ENCODE peak calls at places on chromosomes 6 and 20, in six cellular contexts. One of them, this sample, is unnamed.

GRCh38 chr6:127851197-127851596 is 49.7 kb downstream of the THEMIS start:
- DNase-seq in natural killer cell: no peak
- DNase-seq in stimulated activated naive CD4-positive, alpha-beta T cell: no peak
- DNase-seq in GDM1: no peak
- DNase-seq in tibial nerve: no peak
- DNase-seq in NCI-H82: no peak
- DNase-seq in this sample: no peak

GRCh38 chr6:19410477-19410876 is 426.7 kb upstream of the ID4 start:
- DNase-seq in tibial nerve: no peak
- DNase-seq in stimulated activated naive CD4-positive, alpha-beta T cell: no peak
- DNase-seq in natural killer cell: no peak
- DNase-seq in NCI-H82: no peak
- DNase-seq in GDM1: no peak
- DNase-seq in this sample: no peak

GRCh38 chr6:1336246-1336843 is 24.4 kb downstream of the FOXQ1 start:
- DNase-seq in tibial nerve: no peak
- DNase-seq in stimulated activated naive CD4-positive, alpha-beta T cell: no peak
- DNase-seq in natural killer cell: no peak
- DNase-seq in GDM1: no peak
- DNase-seq in NCI-H82: peak; percentile 26
- DNase-seq in this sample: no peak

GRCh38 chr6:19159087-19159486 is 678.1 kb upstream of the ID4 start:
- DNase-seq in tibial nerve: no peak
- DNase-seq in GDM1: no peak
- DNase-seq in NCI-H82: no peak
- DNase-seq in natural killer cell: no peak
- DNase-seq in stimulated activated naive CD4-positive, alpha-beta T cell: no peak
- DNase-seq in this sample: no peak

GRCh38 chr20:10218536-10219451 is at the start of gene SNAP25:
- DNase-seq in natural killer cell: peak; percentile 20
- DNase-seq in NCI-H82: peak; percentile 97
- DNase-seq in tibial nerve: no peak
- DNase-seq in stimulated activated naive CD4-positive, alpha-beta T cell: no peak
- DNase-seq in GDM1: no peak
- DNase-seq in this sample: peak; percentile 33

GRCh38 chr20:15867017-15867416 is 706.2 kb downstream of the KIF16B start:
- DNase-seq in tibial nerve: no peak
- DNase-seq in natural killer cell: no peak
- DNase-seq in NCI-H82: peak; percentile 83
- DNase-seq in stimulated activated naive CD4-positive, alpha-beta T cell: no peak
- DNase-seq in GDM1: no peak
- DNase-seq in this sample: no peak

GRCh38 chr6:6407061-6407723 is 86.7 kb upstream of the F13A1 start:
- DNase-seq in GDM1: peak; percentile 26
- DNase-seq in NCI-H82: no peak
- DNase-seq in tibial nerve: no peak
- DNase-seq in natural killer cell: no peak
- DNase-seq in stimulated activated naive CD4-positive, alpha-beta T cell: no peak
- DNase-seq in this sample: no peak

GRCh38 chr20:13610205-13610604 is 28.5 kb downstream of the TASP1 start:
- DNase-seq in GDM1: no peak
- DNase-seq in stimulated activated naive CD4-positive, alpha-beta T cell: no peak
- DNase-seq in natural killer cell: no peak
- DNase-seq in tibial nerve: no peak
- DNase-seq in NCI-H82: peak; percentile 20
- DNase-seq in this sample: no peak

GRCh38 chr6:167907837-167908681 is 81.3 kb downstream of the AFDN start:
- DNase-seq in natural killer cell: no peak
- DNase-seq in NCI-H82: peak; percentile 25
- DNase-seq in GDM1: no peak
- DNase-seq in stimulated activated naive CD4-positive, alpha-beta T cell: no peak
- DNase-seq in tibial nerve: no peak
- DNase-seq in this sample: no peak

GRCh38 chr6:105883966-105884365 is 202.2 kb upstream of the PRDM1 start:
- DNase-seq in natural killer cell: no peak
- DNase-seq in stimulated activated naive CD4-positive, alpha-beta T cell: no peak
- DNase-seq in NCI-H82: no peak
- DNase-seq in GDM1: no peak
- DNase-seq in tibial nerve: no peak
- DNase-seq in this sample: no peak

GRCh38 chr6:159983641-159984080 is 14.8 kb downstream of the IGF2R start:
- DNase-seq in natural killer cell: no peak
- DNase-seq in tibial nerve: no peak
- DNase-seq in stimulated activated naive CD4-positive, alpha-beta T cell: no peak
- DNase-seq in NCI-H82: no peak
- DNase-seq in GDM1: no peak
- DNase-seq in this sample: no peak

GRCh38 chr6:35919085-35919826 is 1.6 kb downstream of the SRPK1 start:
- DNase-seq in natural killer cell: no peak
- DNase-seq in GDM1: no peak
- DNase-seq in NCI-H82: peak; percentile 46
- DNase-seq in stimulated activated naive CD4-positive, alpha-beta T cell: no peak
- DNase-seq in tibial nerve: no peak
- DNase-seq in this sample: no peak

GRCh38 chr6:5782783-5783567 is 223.8 kb downstream of the NRN1 start:
- DNase-seq in stimulated activated naive CD4-positive, alpha-beta T cell: no peak
- DNase-seq in NCI-H82: peak; percentile 67
- DNase-seq in tibial nerve: no peak
- DNase-seq in GDM1: no peak
- DNase-seq in natural killer cell: no peak
- DNase-seq in this sample: no peak

GRCh38 chr6:56593801-56594318 is 48.8 kb downstream of the DST start:
- DNase-seq in tibial nerve: no peak
- DNase-seq in GDM1: no peak
- DNase-seq in NCI-H82: no peak
- DNase-seq in natural killer cell: no peak
- DNase-seq in stimulated activated naive CD4-positive, alpha-beta T cell: no peak
- DNase-seq in this sample: no peak

GRCh38 chr20:14824996-14825395 is 487.6 kb upstream of the FLRT3 start:
- DNase-seq in tibial nerve: no peak
- DNase-seq in stimulated activated naive CD4-positive, alpha-beta T cell: no peak
- DNase-seq in natural killer cell: no peak
- DNase-seq in GDM1: no peak
- DNase-seq in NCI-H82: no peak
- DNase-seq in this sample: no peak

GRCh38 chr20:60365063-60365640 is 406.9 kb downstream of the CDH26 start:
- DNase-seq in stimulated activated naive CD4-positive, alpha-beta T cell: no peak
- DNase-seq in GDM1: no peak
- DNase-seq in NCI-H82: peak; percentile 20
- DNase-seq in natural killer cell: no peak
- DNase-seq in tibial nerve: no peak
- DNase-seq in this sample: no peak

GRCh38 chr6:164130151-164130550 is 715.6 kb downstream of the QKI start:
- DNase-seq in stimulated activated naive CD4-positive, alpha-beta T cell: no peak
- DNase-seq in natural killer cell: no peak
- DNase-seq in NCI-H82: no peak
- DNase-seq in GDM1: no peak
- DNase-seq in tibial nerve: no peak
- DNase-seq in this sample: no peak

GRCh38 chr6:158019416-158019815 is 37.8 kb downstream of the SYNJ2 start:
- DNase-seq in NCI-H82: no peak
- DNase-seq in GDM1: no peak
- DNase-seq in stimulated activated naive CD4-positive, alpha-beta T cell: no peak
- DNase-seq in natural killer cell: no peak
- DNase-seq in tibial nerve: no peak
- DNase-seq in this sample: no peak

GRCh38 chr20:43862438-43862837 is 52.2 kb upstream of the TOX2 start:
- DNase-seq in natural killer cell: no peak
- DNase-seq in NCI-H82: no peak
- DNase-seq in tibial nerve: no peak
- DNase-seq in stimulated activated naive CD4-positive, alpha-beta T cell: no peak
- DNase-seq in GDM1: no peak
- DNase-seq in this sample: no peak

GRCh38 chr6:109236140-109237081 is 141.1 kb downstream of the CEP57L1 start:
- DNase-seq in GDM1: no peak
- DNase-seq in NCI-H82: peak; percentile 99
- DNase-seq in tibial nerve: no peak
- DNase-seq in stimulated activated naive CD4-positive, alpha-beta T cell: no peak
- DNase-seq in natural killer cell: peak; percentile 54
- DNase-seq in this sample: no peak

GRCh38 chr20:2237059-2237458 is 58.7 kb upstream of the TGM3 start:
- DNase-seq in natural killer cell: no peak
- DNase-seq in tibial nerve: peak; percentile 43
- DNase-seq in NCI-H82: no peak
- DNase-seq in stimulated activated naive CD4-positive, alpha-beta T cell: no peak
- DNase-seq in GDM1: peak; percentile 51
- DNase-seq in this sample: no peak

GRCh38 chr6:18226451-18226850 is 37.9 kb downstream of the DEK start:
- DNase-seq in stimulated activated naive CD4-positive, alpha-beta T cell: no peak
- DNase-seq in natural killer cell: no peak
- DNase-seq in tibial nerve: no peak
- DNase-seq in NCI-H82: peak; percentile 21
- DNase-seq in GDM1: no peak
- DNase-seq in this sample: no peak

GRCh38 chr6:43768983-43769525 is 957 bp upstream of the VEGFA start:
- DNase-seq in GDM1: no peak
- DNase-seq in natural killer cell: no peak
- DNase-seq in tibial nerve: peak; percentile 42
- DNase-seq in NCI-H82: no peak
- DNase-seq in stimulated activated naive CD4-positive, alpha-beta T cell: no peak
- DNase-seq in this sample: no peak

This sample was measured in central memory CD4-positive, alpha-beta T cell.